ENCODE peak calls at places on chromosome 15, in seven cellular contexts. G is neural progenitor cell; L is activated CD8-positive, alpha-beta T cell treated with anti-CD3 and anti-CD28 coated beads for 36 hours; Y is progenitor cell of endocrine pancreas; Q is coronary artery; K is GM12878; W is pancreas. H is an unnamed sample.
A peak's percentile ranks its signal among the peaks of the same experiment; 100 is the strongest.

GRCh38 chr15:56496635-56497034 is 31.7 kb upstream of the MNS1 start:
- DNase-seq in G (peak; percentile 66), L (peak; percentile 5), Y (no peak), Q (no peak), K (peak; percentile 31), W (no peak), H (peak; percentile 69)

GRCh38 chr15:73954188-73955145 is 28.2 kb downstream of the LOXL1 start:
- DNase-seq in G (no peak), L (no peak), Y (no peak), Q (no peak), K (no peak), W (no peak), H (no peak)

GRCh38 chr15:39438795-39439577 is 141.9 kb upstream of the THBS1 start:
- DNase-seq in G (no peak), L (no peak), Y (no peak), Q (no peak), K (no peak), W (no peak), H (no peak)

GRCh38 chr15:75420698-75421097 is 30.8 kb downstream of the SIN3A start:
- DNase-seq in G (no peak), L (no peak), Y (no peak), Q (no peak), K (no peak), W (no peak), H (no peak)

GRCh38 chr15:67186688-67187087 is 67.8 kb downstream of the AAGAB start:
- DNase-seq in G (no peak), L (no peak), Y (no peak), Q (peak; percentile 66), K (no peak), W (no peak), H (no peak)

GRCh38 chr15:81163961-81164800 is 30.1 kb downstream of the CFAP161 start:
- DNase-seq in G (peak; percentile 12), L (no peak), Y (no peak), Q (no peak), K (no peak), W (no peak), H (no peak)

GRCh38 chr15:67840747-67841634 is 1.1 kb upstream of the RNU6-1 start:
- DNase-seq in G (peak; percentile 32), L (no peak), Y (no peak), Q (peak; percentile 82), K (no peak), W (peak; percentile 48), H (no peak)

GRCh38 chr15:58731756-58732535 is 17.6 kb downstream of the ADAM10 start:
- DNase-seq in G (no peak), L (no peak), Y (no peak), Q (no peak), K (no peak), W (no peak), H (no peak)

GRCh38 chr15:74399511-74400312 is 32.3 kb upstream of the CYP11A1 start:
- DNase-seq in G (no peak), L (peak; percentile 89), Y (no peak), Q (no peak), K (no peak), W (no peak), H (no peak)

GRCh38 chr15:57025264-57025939 is 107.0 kb downstream of the TCF12 start:
- DNase-seq in G (peak; percentile 11), L (no peak), Y (no peak), Q (no peak), K (no peak), W (no peak), H (no peak)

GRCh38 chr15:78425643-78426042 is 12.4 kb upstream of the IREB2 start:
- DNase-seq in G (no peak), L (no peak), Y (no peak), Q (no peak), K (no peak), W (no peak), H (no peak)

GRCh38 chr15:74978077-74978476 is 17.3 kb upstream of the SCAMP5 start:
- DNase-seq in G (no peak), L (no peak), Y (no peak), Q (no peak), K (no peak), W (no peak), H (no peak)

GRCh38 chr15:56698268-56698667 is 35.0 kb downstream of the ZNF280D start:
- DNase-seq in G (no peak), L (no peak), Y (no peak), Q (no peak), K (no peak), W (no peak), H (no peak)

GRCh38 chr15:66886686-66887273 is 178.6 kb upstream of the SMAD3 start:
- DNase-seq in G (no peak), L (no peak), Y (no peak), Q (peak; percentile 63), K (no peak), W (no peak), H (no peak)

GRCh38 chr15:41323611-41324010 is 8.8 kb downstream of the OIP5 start:
- DNase-seq in G (no peak), L (peak; percentile 12), Y (no peak), Q (no peak), K (no peak), W (no peak), H (peak; percentile 40)

DNA sequence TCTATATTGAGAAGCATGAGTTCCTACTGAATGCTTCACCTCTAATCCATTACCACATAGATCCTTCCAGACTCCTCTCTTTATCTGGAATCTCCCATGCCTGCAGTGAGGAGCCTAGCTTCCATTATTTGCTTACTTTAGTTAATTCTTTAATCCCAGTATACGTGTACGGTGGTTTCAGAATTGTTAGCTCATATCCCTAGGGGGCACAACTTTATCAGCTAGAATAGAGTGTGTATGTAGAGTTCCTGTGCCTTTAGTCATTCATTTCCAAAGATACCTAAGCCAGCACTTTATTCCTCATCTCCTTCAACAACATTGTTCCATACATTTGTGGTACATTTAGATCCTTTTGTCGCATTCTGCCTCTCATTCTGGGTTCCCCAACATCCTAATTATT is 226.0 kb downstream of the TJP1 start:
- DNase-seq in G (no peak), L (no peak), Y (no peak), Q (no peak), K (no peak), W (no peak), H (no peak)
- TF ChIP-seq CTCF in G (no peak), L (no peak), Y (no peak), Q (no peak), K (no peak), W (peak; percentile 21), H (no peak)

GRCh38 chr15:88546248-88547129 is at the start of gene DET1:
- DNase-seq in G (peak; percentile 93), L (peak; percentile 98), Y (peak; percentile 85), Q (peak; percentile 96), K (peak; percentile 93), W (peak; percentile 95), H (peak; percentile 94)
- TF ChIP-seq CTCF in G (peak; percentile 83), L (peak; percentile 74), Y (peak; percentile 74), Q (peak; percentile 55), K (peak; percentile 94), W (peak; percentile 59), H (peak; percentile 90)

DNA sequence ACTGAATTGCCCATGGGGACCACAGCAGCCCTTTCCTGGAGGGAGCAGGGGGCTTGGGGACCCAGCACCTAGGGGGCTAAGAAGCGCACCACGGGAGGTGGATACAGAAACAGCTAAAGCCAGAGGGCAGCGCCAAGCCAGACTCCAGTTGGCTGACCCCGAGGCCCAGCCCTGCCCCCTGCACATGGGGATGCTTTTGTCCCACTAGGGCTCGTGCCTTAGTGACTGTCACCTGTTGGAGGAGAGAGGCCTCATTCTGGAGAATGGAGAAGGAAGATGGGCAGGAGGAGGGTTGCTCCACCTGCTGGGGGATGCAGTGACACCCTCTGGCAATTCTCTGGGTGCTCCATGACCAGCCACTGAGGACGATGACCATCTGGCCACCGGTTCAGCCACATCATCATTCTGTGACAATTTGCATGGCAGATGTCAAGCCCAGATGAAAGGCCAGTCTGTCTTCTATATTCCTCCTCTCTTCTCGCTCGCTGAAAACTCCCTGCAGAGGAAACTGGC is 167.8 kb upstream of the TLE3 start:
- DNase-seq in G (no peak), L (no peak), Y (no peak), Q (no peak), K (no peak), W (no peak), H (no peak)
- TF ChIP-seq CTCF in G (peak; percentile 8), L (peak; percentile 9), Y (no peak), Q (no peak), K (peak; percentile 42), W (no peak), H (peak; percentile 16)

GRCh38 chr15:92385096-92385495 is 8.6 kb upstream of the ST8SIA2 start:
- DNase-seq in G (no peak), L (no peak), Y (no peak), Q (no peak), K (no peak), W (no peak), H (no peak)

GRCh38 chr15:92384391-92384790 is 9.3 kb upstream of the ST8SIA2 start:
- DNase-seq in G (peak; percentile 45), L (no peak), Y (no peak), Q (no peak), K (no peak), W (no peak), H (no peak)

DNA sequence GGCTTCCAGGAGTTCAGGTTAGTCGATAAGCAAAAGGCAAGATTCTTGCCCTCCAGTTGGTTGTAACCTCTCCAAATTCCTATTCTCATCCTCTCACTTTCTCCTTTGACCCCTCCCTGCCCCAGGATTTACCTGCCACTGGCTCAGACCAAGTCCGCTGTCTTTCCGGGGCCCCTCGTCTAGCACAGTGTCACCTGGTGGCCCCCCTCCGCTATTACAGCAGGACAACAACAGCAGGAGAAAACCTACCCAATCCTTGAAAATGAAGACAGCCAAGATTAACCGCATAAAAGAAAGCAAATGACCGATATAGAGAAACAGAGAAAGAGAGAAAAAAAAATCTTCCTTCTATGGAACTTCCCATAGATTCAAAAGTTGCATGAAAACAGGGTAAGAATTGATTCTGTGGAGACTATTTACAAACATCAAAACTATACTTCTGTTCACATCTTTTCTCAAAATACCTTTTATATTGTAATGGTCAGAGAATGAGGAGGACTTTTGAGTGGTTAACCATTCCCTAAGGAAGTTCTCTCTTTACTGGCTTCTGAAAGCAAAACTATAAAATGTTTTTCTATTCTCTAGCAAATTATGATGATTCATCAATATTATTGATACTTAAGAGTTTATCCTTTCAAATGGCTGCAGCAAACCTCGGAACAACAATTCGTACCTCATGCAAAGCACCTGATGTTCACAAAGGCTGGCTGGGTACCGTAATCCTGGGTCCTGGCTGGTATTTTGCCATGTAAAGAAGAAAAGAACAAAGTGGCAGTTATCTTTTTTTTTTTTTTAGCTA is 10.0 kb upstream of the ST8SIA2 start:
- DNase-seq in G (peak; percentile 72), L (peak; percentile 56), Y (peak; percentile 36), Q (no peak), K (no peak), W (no peak), H (peak; percentile 51)
- TF ChIP-seq CTCF in G (peak; percentile 94), L (peak; percentile 73), Y (peak; percentile 80), Q (no peak), K (peak; percentile 66), W (peak; percentile 35), H (peak; percentile 50)

DNA sequence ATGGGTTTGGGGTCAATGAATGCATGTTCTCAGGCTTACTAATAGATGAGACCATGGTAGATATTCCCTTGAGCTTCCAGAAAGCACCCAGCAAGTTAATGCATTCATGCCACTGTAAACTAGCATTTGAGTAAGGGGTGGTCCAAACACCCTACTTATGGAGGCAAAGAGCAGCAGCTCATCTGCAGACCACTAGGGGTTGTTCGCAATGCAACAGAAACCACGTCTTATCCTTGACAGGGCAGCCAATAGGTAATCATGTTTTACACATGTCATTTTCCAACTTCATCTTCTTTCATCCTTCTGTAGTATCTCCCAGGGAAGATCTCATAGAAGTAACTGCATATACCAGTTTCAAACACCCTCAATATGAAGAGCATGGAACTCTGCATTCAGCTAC is 330.2 kb downstream of the RORA start:
- DNase-seq in G (no peak), L (no peak), Y (no peak), Q (no peak), K (peak; percentile 23), W (no peak), H (no peak)
- TF ChIP-seq CTCF in G (peak; percentile 23), L (no peak), Y (peak; percentile 14), Q (no peak), K (no peak), W (no peak), H (no peak)

H was measured in GM20000.